ENCODE peak calls at places on chromosome 12, in four cellular contexts. One of them, this sample, is unnamed.

GRCh38 chr12:70733385-70733784 is 96.2 kb upstream of the PTPRB start:
- DNase-seq in DMS153: peak; percentile 43
- DNase-seq in hippocampal formation: peak; percentile 10
- DNase-seq in CD4-positive, CD25-positive, alpha-beta regulatory T cell: peak; percentile 52
- DNase-seq in this sample: no peak

GRCh38 chr12:130041983-130042812 is 120.1 kb upstream of the FZD10 start:
- DNase-seq in DMS153: peak; percentile 14
- DNase-seq in hippocampal formation: peak; percentile 63
- DNase-seq in CD4-positive, CD25-positive, alpha-beta regulatory T cell: no peak
- DNase-seq in this sample: no peak

GRCh38 chr12:51322452-51322851 is 1.5 kb downstream of the BIN2 start:
- DNase-seq in DMS153: no peak
- DNase-seq in hippocampal formation: no peak
- DNase-seq in CD4-positive, CD25-positive, alpha-beta regulatory T cell: peak; percentile 48
- DNase-seq in this sample: no peak

GRCh38 chr12:108319277-108320234 is 19.6 kb downstream of the CMKLR1 start:
- DNase-seq in DMS153: no peak
- DNase-seq in hippocampal formation: no peak
- DNase-seq in CD4-positive, CD25-positive, alpha-beta regulatory T cell: no peak
- DNase-seq in this sample: no peak

GRCh38 chr12:53344824-53345485 is 8.8 kb upstream of the SP7 start:
- DNase-seq in DMS153: peak; percentile 4
- DNase-seq in hippocampal formation: peak; percentile 82
- DNase-seq in CD4-positive, CD25-positive, alpha-beta regulatory T cell: peak; percentile 74
- DNase-seq in this sample: peak; percentile 75

GRCh38 chr12:86712425-86712843 is 456.2 kb upstream of the MGAT4C start:
- DNase-seq in DMS153: peak; percentile 21
- DNase-seq in hippocampal formation: no peak
- DNase-seq in CD4-positive, CD25-positive, alpha-beta regulatory T cell: no peak
- DNase-seq in this sample: no peak

GRCh38 chr12:96720363-96720705 is 186.7 kb upstream of the NEDD1 start:
- DNase-seq in DMS153: peak; percentile 65
- DNase-seq in hippocampal formation: no peak
- DNase-seq in CD4-positive, CD25-positive, alpha-beta regulatory T cell: no peak
- DNase-seq in this sample: peak; percentile 42

GRCh38 chr12:48995061-48995879 is 3.9 kb downstream of the DDN start:
- DNase-seq in DMS153: peak; percentile 31
- DNase-seq in hippocampal formation: peak; percentile 47
- DNase-seq in CD4-positive, CD25-positive, alpha-beta regulatory T cell: no peak
- DNase-seq in this sample: peak; percentile 53

GRCh38 chr12:55932546-55932919 is 1.6 kb downstream of the DGKA start:
- DNase-seq in DMS153: no peak
- DNase-seq in hippocampal formation: no peak
- DNase-seq in CD4-positive, CD25-positive, alpha-beta regulatory T cell: peak; percentile 79
- DNase-seq in this sample: no peak

GRCh38 chr12:116075251-116075650 is 202.2 kb downstream of the MED13L start:
- DNase-seq in DMS153: no peak
- DNase-seq in hippocampal formation: no peak
- DNase-seq in CD4-positive, CD25-positive, alpha-beta regulatory T cell: no peak
- DNase-seq in this sample: no peak

GRCh38 chr12:76080017-76080728 is 4.3 kb downstream of the NAP1L1 start:
- DNase-seq in DMS153: peak; percentile 18
- DNase-seq in hippocampal formation: no peak
- DNase-seq in CD4-positive, CD25-positive, alpha-beta regulatory T cell: no peak
- DNase-seq in this sample: no peak

GRCh38 chr12:12533238-12533829 is 29.3 kb downstream of the DUSP16 start:
- DNase-seq in DMS153: peak; percentile 6
- DNase-seq in hippocampal formation: no peak
- DNase-seq in CD4-positive, CD25-positive, alpha-beta regulatory T cell: no peak
- DNase-seq in this sample: no peak

GRCh38 chr12:116346751-116347150 is 69.3 kb upstream of the MED13L start:
- DNase-seq in DMS153: no peak
- DNase-seq in hippocampal formation: no peak
- DNase-seq in CD4-positive, CD25-positive, alpha-beta regulatory T cell: no peak
- DNase-seq in this sample: no peak

GRCh38 chr12:20004951-20005350 is 363.4 kb upstream of the PDE3A start:
- DNase-seq in DMS153: no peak
- DNase-seq in hippocampal formation: no peak
- DNase-seq in CD4-positive, CD25-positive, alpha-beta regulatory T cell: no peak
- DNase-seq in this sample: no peak

GRCh38 chr12:66199141-66199540 is 10.1 kb downstream of the IRAK3 start:
- DNase-seq in DMS153: no peak
- DNase-seq in hippocampal formation: no peak
- DNase-seq in CD4-positive, CD25-positive, alpha-beta regulatory T cell: no peak
- DNase-seq in this sample: no peak

GRCh38 chr12:108538796-108539195 is 22.2 kb downstream of the SART3 start:
- DNase-seq in DMS153: no peak
- DNase-seq in hippocampal formation: no peak
- DNase-seq in CD4-positive, CD25-positive, alpha-beta regulatory T cell: no peak
- DNase-seq in this sample: no peak

GRCh38 chr12:90366286-90366685 is 588.7 kb downstream of the CCER1 start:
- DNase-seq in DMS153: no peak
- DNase-seq in hippocampal formation: no peak
- DNase-seq in CD4-positive, CD25-positive, alpha-beta regulatory T cell: no peak
- DNase-seq in this sample: no peak

GRCh38 chr12:4139191-4139590 is 134.4 kb upstream of the CCND2 start:
- DNase-seq in DMS153: no peak
- DNase-seq in hippocampal formation: no peak
- DNase-seq in CD4-positive, CD25-positive, alpha-beta regulatory T cell: no peak
- DNase-seq in this sample: no peak

GRCh38 chr12:49821375-49822287 is 6.6 kb downstream of the NCKAP5L start:
- DNase-seq in DMS153: no peak
- DNase-seq in hippocampal formation: no peak
- DNase-seq in CD4-positive, CD25-positive, alpha-beta regulatory T cell: no peak
- DNase-seq in this sample: no peak

GRCh38 chr12:116040412-116040811 is 237.1 kb downstream of the MED13L start:
- DNase-seq in DMS153: no peak
- DNase-seq in hippocampal formation: no peak
- DNase-seq in CD4-positive, CD25-positive, alpha-beta regulatory T cell: no peak
- DNase-seq in this sample: no peak